ENCODE peak calls at places on chromosomes 4 and X, in nine cellular contexts. One of them, this sample, is unnamed.

GRCh38 chrX:50971390-50971789 is 60.9 kb downstream of the BMP15 start:
- DNase-seq in NCI-H748 treated with DMSO at 0.1 percent for 48 hours: no peak
- DNase-seq in CD8-positive, alpha-beta T cell: no peak
- DNase-seq in GM04503: no peak
- DNase-seq in IMR-90: no peak
- DNase-seq in HAP-1: no peak
- DNase-seq in mucosa of descending colon: no peak
- DNase-seq in NCI-H1092: no peak
- DNase-seq in BJ: no peak
- DNase-seq in this sample: no peak

GRCh38 chrX:42695800-42696358 is 82.1 kb downstream of the PPP1R2C start:
- DNase-seq in IMR-90: no peak
- DNase-seq in mucosa of descending colon: no peak
- DNase-seq in BJ: no peak
- DNase-seq in NCI-H748 treated with DMSO at 0.1 percent for 48 hours: no peak
- DNase-seq in NCI-H1092: no peak
- DNase-seq in CD8-positive, alpha-beta T cell: no peak
- DNase-seq in HAP-1: no peak
- DNase-seq in GM04503: no peak
- DNase-seq in this sample: no peak

GRCh38 chrX:43949669-43950068 is 23.5 kb downstream of the NDP start:
- DNase-seq in NCI-H748 treated with DMSO at 0.1 percent for 48 hours: no peak
- DNase-seq in GM04503: no peak
- DNase-seq in NCI-H1092: no peak
- DNase-seq in mucosa of descending colon: peak; percentile 52
- DNase-seq in BJ: no peak
- DNase-seq in IMR-90: no peak
- DNase-seq in CD8-positive, alpha-beta T cell: no peak
- DNase-seq in HAP-1: peak; percentile 60
- DNase-seq in this sample: no peak

GRCh38 chrX:104921606-104922205 is 298.8 kb downstream of the TEX13A start:
- DNase-seq in mucosa of descending colon: no peak
- DNase-seq in CD8-positive, alpha-beta T cell: no peak
- DNase-seq in NCI-H1092: no peak
- DNase-seq in HAP-1: no peak
- DNase-seq in GM04503: no peak
- DNase-seq in IMR-90: no peak
- DNase-seq in BJ: no peak
- DNase-seq in NCI-H748 treated with DMSO at 0.1 percent for 48 hours: no peak
- DNase-seq in this sample: no peak

GRCh38 chr4:173264245-173264959 is 69.8 kb downstream of the HMGB2 start:
- DNase-seq in NCI-H748 treated with DMSO at 0.1 percent for 48 hours: peak; percentile 67
- DNase-seq in CD8-positive, alpha-beta T cell: no peak
- DNase-seq in mucosa of descending colon: peak; percentile 51
- DNase-seq in IMR-90: peak; percentile 78
- DNase-seq in BJ: no peak
- DNase-seq in NCI-H1092: peak; percentile 52
- DNase-seq in GM04503: no peak
- DNase-seq in HAP-1: no peak
- DNase-seq in this sample: peak; percentile 67

GRCh38 chrX:125758819-125759218 is 407.3 kb downstream of the DCAF12L2 start:
- DNase-seq in GM04503: no peak
- DNase-seq in NCI-H748 treated with DMSO at 0.1 percent for 48 hours: no peak
- DNase-seq in HAP-1: no peak
- DNase-seq in mucosa of descending colon: no peak
- DNase-seq in BJ: no peak
- DNase-seq in NCI-H1092: no peak
- DNase-seq in IMR-90: no peak
- DNase-seq in CD8-positive, alpha-beta T cell: no peak
- DNase-seq in this sample: no peak

GRCh38 chrX:13699183-13699826 is 10.4 kb downstream of the RAB9A start:
- DNase-seq in IMR-90: peak; percentile 23
- DNase-seq in BJ: no peak
- DNase-seq in NCI-H1092: no peak
- DNase-seq in HAP-1: no peak
- DNase-seq in CD8-positive, alpha-beta T cell: no peak
- DNase-seq in GM04503: no peak
- DNase-seq in NCI-H748 treated with DMSO at 0.1 percent for 48 hours: no peak
- DNase-seq in mucosa of descending colon: no peak
- DNase-seq in this sample: no peak

GRCh38 chrX:107674480-107675364 is 46.4 kb downstream of the PRPS1 start:
- DNase-seq in NCI-H1092: no peak
- DNase-seq in IMR-90: no peak
- DNase-seq in BJ: no peak
- DNase-seq in CD8-positive, alpha-beta T cell: peak; percentile 16
- DNase-seq in NCI-H748 treated with DMSO at 0.1 percent for 48 hours: no peak
- DNase-seq in HAP-1: no peak
- DNase-seq in mucosa of descending colon: peak; percentile 64
- DNase-seq in GM04503: no peak
- DNase-seq in this sample: no peak

GRCh38 chr4:75639124-75639695 is 8.9 kb upstream of the CDKL2 start:
- DNase-seq in HAP-1: no peak
- DNase-seq in CD8-positive, alpha-beta T cell: no peak
- DNase-seq in NCI-H748 treated with DMSO at 0.1 percent for 48 hours: no peak
- DNase-seq in NCI-H1092: no peak
- DNase-seq in BJ: no peak
- DNase-seq in IMR-90: no peak
- DNase-seq in mucosa of descending colon: no peak
- DNase-seq in GM04503: no peak
- DNase-seq in this sample: no peak

GRCh38 chrX:40278340-40279090 is 180.8 kb upstream of the BCOR start:
- DNase-seq in NCI-H748 treated with DMSO at 0.1 percent for 48 hours: no peak
- DNase-seq in mucosa of descending colon: no peak
- DNase-seq in GM04503: no peak
- DNase-seq in HAP-1: no peak
- DNase-seq in BJ: no peak
- DNase-seq in NCI-H1092: no peak
- DNase-seq in IMR-90: no peak
- DNase-seq in CD8-positive, alpha-beta T cell: peak; percentile 33
- DNase-seq in this sample: no peak

GRCh38 chr4:20735931-20736330 is 35.7 kb downstream of the PACRGL start:
- DNase-seq in HAP-1: no peak
- DNase-seq in IMR-90: no peak
- DNase-seq in BJ: no peak
- DNase-seq in NCI-H1092: no peak
- DNase-seq in NCI-H748 treated with DMSO at 0.1 percent for 48 hours: no peak
- DNase-seq in CD8-positive, alpha-beta T cell: no peak
- DNase-seq in mucosa of descending colon: no peak
- DNase-seq in GM04503: no peak
- DNase-seq in this sample: no peak

GRCh38 chr4:98519268-98519993 is 139.0 kb downstream of the TSPAN5 start:
- DNase-seq in CD8-positive, alpha-beta T cell: no peak
- DNase-seq in NCI-H1092: no peak
- DNase-seq in BJ: no peak
- DNase-seq in NCI-H748 treated with DMSO at 0.1 percent for 48 hours: no peak
- DNase-seq in IMR-90: peak; percentile 76
- DNase-seq in mucosa of descending colon: no peak
- DNase-seq in HAP-1: no peak
- DNase-seq in GM04503: no peak
- DNase-seq in this sample: no peak

GRCh38 chr4:56272946-56273728 is 114.2 kb downstream of the AASDH start:
- DNase-seq in GM04503: no peak
- DNase-seq in HAP-1: no peak
- DNase-seq in BJ: no peak
- DNase-seq in NCI-H1092: no peak
- DNase-seq in mucosa of descending colon: no peak
- DNase-seq in CD8-positive, alpha-beta T cell: no peak
- DNase-seq in NCI-H748 treated with DMSO at 0.1 percent for 48 hours: no peak
- DNase-seq in IMR-90: no peak
- DNase-seq in this sample: no peak

GRCh38 chr4:47287735-47288134 is 175.8 kb downstream of the COMMD8 start:
- DNase-seq in NCI-H748 treated with DMSO at 0.1 percent for 48 hours: no peak
- DNase-seq in NCI-H1092: no peak
- DNase-seq in IMR-90: peak; percentile 87
- DNase-seq in BJ: no peak
- DNase-seq in HAP-1: no peak
- DNase-seq in CD8-positive, alpha-beta T cell: no peak
- DNase-seq in GM04503: no peak
- DNase-seq in mucosa of descending colon: no peak
- DNase-seq in this sample: no peak

GRCh38 chr4:176778063-176778462 is 14.7 kb downstream of the VEGFC start:
- DNase-seq in GM04503: peak; percentile 54
- DNase-seq in mucosa of descending colon: no peak
- DNase-seq in NCI-H748 treated with DMSO at 0.1 percent for 48 hours: no peak
- DNase-seq in NCI-H1092: no peak
- DNase-seq in HAP-1: no peak
- DNase-seq in IMR-90: peak; percentile 79
- DNase-seq in CD8-positive, alpha-beta T cell: no peak
- DNase-seq in BJ: no peak
- DNase-seq in this sample: no peak

GRCh38 chr4:40916218-40916555 is 166.4 kb downstream of the NSUN7 start:
- DNase-seq in HAP-1: no peak
- DNase-seq in mucosa of descending colon: no peak
- DNase-seq in IMR-90: peak; percentile 77
- DNase-seq in CD8-positive, alpha-beta T cell: no peak
- DNase-seq in GM04503: peak; percentile 60
- DNase-seq in NCI-H748 treated with DMSO at 0.1 percent for 48 hours: no peak
- DNase-seq in NCI-H1092: no peak
- DNase-seq in BJ: no peak
- DNase-seq in this sample: no peak

GRCh38 chr4:15755321-15755750 is 22.8 kb upstream of the CD38 start:
- DNase-seq in HAP-1: no peak
- DNase-seq in NCI-H748 treated with DMSO at 0.1 percent for 48 hours: no peak
- DNase-seq in mucosa of descending colon: no peak
- DNase-seq in NCI-H1092: no peak
- DNase-seq in GM04503: no peak
- DNase-seq in CD8-positive, alpha-beta T cell: no peak
- DNase-seq in BJ: no peak
- DNase-seq in IMR-90: peak; percentile 69
- DNase-seq in this sample: no peak

GRCh38 chr4:1520145-1520661 is 114.0 kb upstream of the NKX1-1 start:
- DNase-seq in BJ: no peak
- DNase-seq in NCI-H748 treated with DMSO at 0.1 percent for 48 hours: no peak
- DNase-seq in CD8-positive, alpha-beta T cell: no peak
- DNase-seq in IMR-90: no peak
- DNase-seq in HAP-1: no peak
- DNase-seq in mucosa of descending colon: peak; percentile 48
- DNase-seq in GM04503: no peak
- DNase-seq in NCI-H1092: no peak
- DNase-seq in this sample: no peak

GRCh38 chr4:123826896-123827295 is 430.3 kb downstream of the SPRY1 start:
- DNase-seq in CD8-positive, alpha-beta T cell: no peak
- DNase-seq in GM04503: no peak
- DNase-seq in NCI-H1092: no peak
- DNase-seq in HAP-1: no peak
- DNase-seq in mucosa of descending colon: no peak
- DNase-seq in NCI-H748 treated with DMSO at 0.1 percent for 48 hours: no peak
- DNase-seq in BJ: no peak
- DNase-seq in IMR-90: peak; percentile 66
- DNase-seq in this sample: no peak

GRCh38 chrX:70043685-70044084 is 6.1 kb downstream of the AWAT2 start:
- DNase-seq in NCI-H1092: no peak
- DNase-seq in CD8-positive, alpha-beta T cell: no peak
- DNase-seq in IMR-90: no peak
- DNase-seq in mucosa of descending colon: no peak
- DNase-seq in HAP-1: no peak
- DNase-seq in NCI-H748 treated with DMSO at 0.1 percent for 48 hours: no peak
- DNase-seq in BJ: no peak
- DNase-seq in GM04503: no peak
- DNase-seq in this sample: no peak

GRCh38 chr4:185110375-185110823 is 32.7 kb upstream of the SLC25A4 start:
- DNase-seq in NCI-H1092: no peak
- DNase-seq in mucosa of descending colon: no peak
- DNase-seq in BJ: no peak
- DNase-seq in HAP-1: no peak
- DNase-seq in CD8-positive, alpha-beta T cell: no peak
- DNase-seq in IMR-90: no peak
- DNase-seq in NCI-H748 treated with DMSO at 0.1 percent for 48 hours: no peak
- DNase-seq in GM04503: no peak
- DNase-seq in this sample: no peak

GRCh38 chrX:23643020-23643419 is 24.3 kb upstream of the PRDX4 start:
- DNase-seq in IMR-90: no peak
- DNase-seq in BJ: no peak
- DNase-seq in NCI-H748 treated with DMSO at 0.1 percent for 48 hours: no peak
- DNase-seq in NCI-H1092: no peak
- DNase-seq in HAP-1: no peak
- DNase-seq in mucosa of descending colon: no peak
- DNase-seq in GM04503: no peak
- DNase-seq in CD8-positive, alpha-beta T cell: no peak
- DNase-seq in this sample: no peak

GRCh38 chrX:39508300-39508692 is 589.5 kb downstream of the BCOR start:
- DNase-seq in GM04503: no peak
- DNase-seq in HAP-1: no peak
- DNase-seq in CD8-positive, alpha-beta T cell: no peak
- DNase-seq in mucosa of descending colon: no peak
- DNase-seq in IMR-90: no peak
- DNase-seq in BJ: no peak
- DNase-seq in NCI-H748 treated with DMSO at 0.1 percent for 48 hours: no peak
- DNase-seq in NCI-H1092: no peak
- DNase-seq in this sample: no peak

GRCh38 chrX:51332188-51332942 is at the start of gene NUDT10:
- DNase-seq in GM04503: no peak
- DNase-seq in BJ: no peak
- DNase-seq in mucosa of descending colon: peak; percentile 37
- DNase-seq in HAP-1: peak; percentile 80
- DNase-seq in NCI-H748 treated with DMSO at 0.1 percent for 48 hours: peak; percentile 40
- DNase-seq in CD8-positive, alpha-beta T cell: no peak
- DNase-seq in IMR-90: peak; percentile 10
- DNase-seq in NCI-H1092: peak; percentile 10
- DNase-seq in this sample: no peak

GRCh38 chrX:148771440-148771839 is 271.0 kb downstream of the AFF2 start:
- DNase-seq in BJ: no peak
- DNase-seq in CD8-positive, alpha-beta T cell: no peak
- DNase-seq in HAP-1: no peak
- DNase-seq in IMR-90: no peak
- DNase-seq in GM04503: no peak
- DNase-seq in mucosa of descending colon: no peak
- DNase-seq in NCI-H748 treated with DMSO at 0.1 percent for 48 hours: no peak
- DNase-seq in NCI-H1092: no peak
- DNase-seq in this sample: no peak

GRCh38 chr4:98319021-98319420 is 57.8 kb downstream of the RAP1GDS1 start:
- DNase-seq in NCI-H748 treated with DMSO at 0.1 percent for 48 hours: no peak
- DNase-seq in IMR-90: no peak
- DNase-seq in NCI-H1092: no peak
- DNase-seq in BJ: no peak
- DNase-seq in CD8-positive, alpha-beta T cell: no peak
- DNase-seq in HAP-1: no peak
- DNase-seq in GM04503: no peak
- DNase-seq in mucosa of descending colon: no peak
- DNase-seq in this sample: no peak

GRCh38 chr4:173511787-173512361 is 18.2 kb downstream of the HAND2 start:
- DNase-seq in IMR-90: no peak
- DNase-seq in HAP-1: no peak
- DNase-seq in GM04503: no peak
- DNase-seq in NCI-H748 treated with DMSO at 0.1 percent for 48 hours: no peak
- DNase-seq in NCI-H1092: no peak
- DNase-seq in BJ: no peak
- DNase-seq in CD8-positive, alpha-beta T cell: no peak
- DNase-seq in mucosa of descending colon: no peak
- DNase-seq in this sample: no peak

GRCh38 chr4:85909851-85910250 is 434.9 kb downstream of the ARHGAP24 start:
- DNase-seq in mucosa of descending colon: peak; percentile 49
- DNase-seq in HAP-1: no peak
- DNase-seq in IMR-90: no peak
- DNase-seq in BJ: no peak
- DNase-seq in GM04503: no peak
- DNase-seq in NCI-H748 treated with DMSO at 0.1 percent for 48 hours: no peak
- DNase-seq in NCI-H1092: no peak
- DNase-seq in CD8-positive, alpha-beta T cell: no peak
- DNase-seq in this sample: no peak

This sample was measured in NCI-H187 treated with DMSO at 0.1 percent for 48 hours.